ENCODE peak calls at places on chromosomes 7 and 10, in four cellular contexts. One of them, this sample, is unnamed.

GRCh38 chr7:16644987-16645592 is 464 bp downstream of the ANKMY2 start:
- DNase-seq in HepG2: no peak
- DNase-seq in K562: peak; percentile 54
- DNase-seq in GM12878: no peak
- DNase-seq in this sample: peak; percentile 42

GRCh38 chr10:114538544-114538906 is 119.5 kb downstream of the ABLIM1 start:
- DNase-seq in HepG2: no peak
- DNase-seq in K562: no peak
- DNase-seq in GM12878: no peak
- DNase-seq in this sample: no peak

GRCh38 chr10:79410315-79411094 is 34.9 kb downstream of the ZCCHC24 start:
- DNase-seq in HepG2: no peak
- DNase-seq in K562: no peak
- DNase-seq in GM12878: no peak
- DNase-seq in this sample: no peak

GRCh38 chr7:33054261-33054964 is 8.2 kb downstream of the NT5C3A start:
- DNase-seq in HepG2: no peak
- DNase-seq in K562: no peak
- DNase-seq in GM12878: no peak
- DNase-seq in this sample: no peak

GRCh38 chr10:60958892-60959601 is 15.1 kb upstream of the RHOBTB1 start:
- DNase-seq in HepG2: no peak
- DNase-seq in K562: no peak
- DNase-seq in GM12878: no peak
- DNase-seq in this sample: no peak

GRCh38 chr7:106720641-106721040 is 59.7 kb upstream of the CCDC71L start:
- DNase-seq in HepG2: no peak
- DNase-seq in K562: no peak
- DNase-seq in GM12878: no peak
- DNase-seq in this sample: no peak

GRCh38 chr10:112261281-112261822 is 21.8 kb upstream of the TECTB start:
- DNase-seq in HepG2: peak; percentile 100
- DNase-seq in K562: no peak
- DNase-seq in GM12878: no peak
- DNase-seq in this sample: no peak

GRCh38 chr10:19789607-19790006 is 26.6 kb upstream of the PLXDC2 start:
- DNase-seq in HepG2: no peak
- DNase-seq in K562: no peak
- DNase-seq in GM12878: no peak
- DNase-seq in this sample: no peak

GRCh38 chr7:126529833-126530232 is 722.9 kb downstream of the GRM8 start:
- DNase-seq in HepG2: no peak
- DNase-seq in K562: no peak
- DNase-seq in GM12878: no peak
- DNase-seq in this sample: no peak

GRCh38 chr10:77702166-77702565 is 64.6 kb upstream of the KCNMA1 start:
- DNase-seq in HepG2: no peak
- DNase-seq in K562: no peak
- DNase-seq in GM12878: no peak
- DNase-seq in this sample: no peak

GRCh38 chr10:59748834-59749233 is 4.4 kb downstream of the MRLN start:
- DNase-seq in HepG2: no peak
- DNase-seq in K562: no peak
- DNase-seq in GM12878: no peak
- DNase-seq in this sample: no peak

GRCh38 chr10:43420369-43421200 is 11.6 kb upstream of the HNRNPF start:
- DNase-seq in HepG2: peak; percentile 96
- DNase-seq in K562: peak; percentile 56
- DNase-seq in GM12878: no peak
- DNase-seq in this sample: peak; percentile 77

GRCh38 chr10:114714281-114714741 is 56.2 kb upstream of the ABLIM1 start:
- DNase-seq in HepG2: peak; percentile 81
- DNase-seq in K562: no peak
- DNase-seq in GM12878: no peak
- DNase-seq in this sample: peak; percentile 49

GRCh38 chr7:1889091-1889490 is 219.0 kb downstream of the ELFN1 start:
- DNase-seq in HepG2: no peak
- DNase-seq in K562: no peak
- DNase-seq in GM12878: no peak
- DNase-seq in this sample: no peak

GRCh38 chr7:128841961-128842673 is 11.9 kb downstream of the FLNC start:
- DNase-seq in HepG2: no peak
- DNase-seq in K562: peak; percentile 90
- DNase-seq in GM12878: no peak
- DNase-seq in this sample: peak; percentile 83

GRCh38 chr7:141264511-141264910 is 190.6 kb downstream of the TMEM178B start:
- DNase-seq in HepG2: no peak
- DNase-seq in K562: no peak
- DNase-seq in GM12878: no peak
- DNase-seq in this sample: no peak

GRCh38 chr10:132001238-132001977 is 19.7 kb upstream of the BNIP3 start:
- DNase-seq in HepG2: peak; percentile 29
- DNase-seq in K562: peak; percentile 24
- DNase-seq in GM12878: no peak
- DNase-seq in this sample: no peak

GRCh38 chr10:129860396-129860795 is 103.7 kb downstream of the EBF3 start:
- DNase-seq in HepG2: no peak
- DNase-seq in K562: no peak
- DNase-seq in GM12878: no peak
- DNase-seq in this sample: no peak

GRCh38 chr7:133742709-133743538 is 384.2 kb upstream of the LRGUK start:
- DNase-seq in HepG2: no peak
- DNase-seq in K562: no peak
- DNase-seq in GM12878: no peak
- DNase-seq in this sample: peak; percentile 17

GRCh38 chr10:1179346-1180070 is 123.3 kb downstream of the WDR37 start:
- DNase-seq in HepG2: no peak
- DNase-seq in K562: no peak
- DNase-seq in GM12878: no peak
- DNase-seq in this sample: no peak

GRCh38 chr7:25012254-25012653 is 32.3 kb upstream of the OSBPL3 start:
- DNase-seq in HepG2: no peak
- DNase-seq in K562: no peak
- DNase-seq in GM12878: no peak
- DNase-seq in this sample: no peak

GRCh38 chr10:120115959-120116358 is 223.4 kb downstream of the SEC23IP start:
- DNase-seq in HepG2: no peak
- DNase-seq in K562: no peak
- DNase-seq in GM12878: no peak
- DNase-seq in this sample: peak; percentile 63

GRCh38 chr7:141386881-141387280 is 164.3 kb upstream of the AGK start:
- DNase-seq in HepG2: no peak
- DNase-seq in K562: no peak
- DNase-seq in GM12878: no peak
- DNase-seq in this sample: no peak

GRCh38 chr10:12729885-12730284 is 271.6 kb downstream of the CCDC3 start:
- DNase-seq in HepG2: no peak
- DNase-seq in K562: peak; percentile 61
- DNase-seq in GM12878: no peak
- DNase-seq in this sample: peak; percentile 49

GRCh38 chr7:9945131-9945530 is 1028.5 kb upstream of the PHF14 start:
- DNase-seq in HepG2: no peak
- DNase-seq in K562: no peak
- DNase-seq in GM12878: no peak
- DNase-seq in this sample: no peak

GRCh38 chr10:49595713-49596492 is 14.2 kb upstream of the SLC18A3 start:
- DNase-seq in HepG2: no peak
- DNase-seq in K562: no peak
- DNase-seq in GM12878: no peak
- DNase-seq in this sample: no peak

GRCh38 chr10:120423350-120424197 is 33.5 kb upstream of the PLPP4 start:
- DNase-seq in HepG2: peak; percentile 29
- DNase-seq in K562: peak; percentile 57
- DNase-seq in GM12878: no peak
- DNase-seq in this sample: peak; percentile 81

GRCh38 chr10:116691079-116691398 is 51.3 kb downstream of the HSPA12A start:
- DNase-seq in HepG2: no peak
- DNase-seq in K562: no peak
- DNase-seq in GM12878: no peak
- DNase-seq in this sample: no peak

GRCh38 chr7:139982927-139983925 is 79.5 kb downstream of the PARP12 start:
- DNase-seq in HepG2: no peak
- DNase-seq in K562: no peak
- DNase-seq in GM12878: no peak
- DNase-seq in this sample: no peak

GRCh38 chr7:155884225-155885161 is 72.2 kb upstream of the SHH start:
- DNase-seq in HepG2: no peak
- DNase-seq in K562: no peak
- DNase-seq in GM12878: no peak
- DNase-seq in this sample: no peak

GRCh38 chr7:36088553-36088952 is 64.5 kb upstream of the EEPD1 start:
- DNase-seq in HepG2: no peak
- DNase-seq in K562: no peak
- DNase-seq in GM12878: no peak
- DNase-seq in this sample: no peak

GRCh38 chr7:20790273-20790842 is 3.7 kb upstream of the SP8 start:
- DNase-seq in HepG2: no peak
- DNase-seq in K562: no peak
- DNase-seq in GM12878: no peak
- DNase-seq in this sample: no peak

GRCh38 chr10:49177391-49178355 is 10.5 kb downstream of the TMEM273 start:
- DNase-seq in HepG2: peak; percentile 13
- DNase-seq in K562: peak; percentile 60
- DNase-seq in GM12878: peak; percentile 85
- DNase-seq in this sample: no peak

GRCh38 chr10:122279725-122280141 is 8.6 kb downstream of the BTBD16 start:
- DNase-seq in HepG2: peak; percentile 54
- DNase-seq in K562: peak; percentile 33
- DNase-seq in GM12878: no peak
- DNase-seq in this sample: peak; percentile 81
- TF ChIP-seq BHLHE40 in HepG2: peak; percentile 51
- TF ChIP-seq BHLHE40 in K562: no peak
- TF ChIP-seq BHLHE40 in GM12878: no peak
- TF ChIP-seq BHLHE40 in this sample: no peak

GRCh38 chr7:82128546-82128945 is 315.0 kb downstream of the CACNA2D1 start:
- DNase-seq in HepG2: no peak
- DNase-seq in K562: no peak
- DNase-seq in GM12878: no peak
- DNase-seq in this sample: no peak
- TF ChIP-seq SP1 in HepG2: no peak
- TF ChIP-seq SP1 in K562: no peak
- TF ChIP-seq SP1 in GM12878: no peak
- TF ChIP-seq SP1 in this sample: no peak

DNA sequence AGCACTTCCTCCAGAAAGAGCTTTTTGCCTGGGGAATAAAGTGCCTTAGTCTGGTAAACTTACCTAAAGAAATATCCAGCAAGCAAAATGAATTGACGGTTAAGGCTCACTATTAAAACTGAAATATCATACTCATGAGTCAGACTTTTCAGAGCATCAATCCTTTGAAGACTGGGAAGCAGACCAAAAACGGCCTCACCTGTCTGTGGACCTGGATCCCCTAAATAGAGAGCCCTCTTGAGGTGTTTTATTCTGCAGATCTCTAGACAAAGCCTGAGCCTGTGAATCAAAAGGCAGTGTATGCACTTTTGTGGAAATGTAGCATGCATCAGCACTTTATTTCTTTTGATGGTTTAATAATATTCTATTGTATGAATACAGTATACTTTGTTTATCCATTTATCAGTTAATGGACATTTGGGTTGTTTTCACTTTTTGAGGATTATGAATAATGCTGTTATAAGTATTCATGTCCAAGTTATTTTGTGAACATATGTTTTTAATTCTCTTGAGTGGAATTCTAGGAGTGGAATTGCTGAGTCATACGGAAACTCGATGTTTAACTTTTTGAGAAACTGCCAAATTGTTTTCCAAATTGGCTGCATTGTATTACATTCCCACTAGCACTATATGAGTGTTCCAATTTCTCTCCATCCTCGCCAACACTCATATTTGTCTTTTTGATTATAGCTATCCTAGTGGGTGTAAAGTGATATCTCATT is 449.0 kb upstream of the IGFBP3 start:
- DNase-seq in HepG2: no peak
- DNase-seq in K562: no peak
- DNase-seq in GM12878: no peak
- DNase-seq in this sample: no peak
- TF ChIP-seq FOXK2 in HepG2: no peak
- TF ChIP-seq FOXK2 in K562: no peak
- TF ChIP-seq FOXK2 in GM12878: no peak
- TF ChIP-seq FOXK2 in this sample: no peak

DNA sequence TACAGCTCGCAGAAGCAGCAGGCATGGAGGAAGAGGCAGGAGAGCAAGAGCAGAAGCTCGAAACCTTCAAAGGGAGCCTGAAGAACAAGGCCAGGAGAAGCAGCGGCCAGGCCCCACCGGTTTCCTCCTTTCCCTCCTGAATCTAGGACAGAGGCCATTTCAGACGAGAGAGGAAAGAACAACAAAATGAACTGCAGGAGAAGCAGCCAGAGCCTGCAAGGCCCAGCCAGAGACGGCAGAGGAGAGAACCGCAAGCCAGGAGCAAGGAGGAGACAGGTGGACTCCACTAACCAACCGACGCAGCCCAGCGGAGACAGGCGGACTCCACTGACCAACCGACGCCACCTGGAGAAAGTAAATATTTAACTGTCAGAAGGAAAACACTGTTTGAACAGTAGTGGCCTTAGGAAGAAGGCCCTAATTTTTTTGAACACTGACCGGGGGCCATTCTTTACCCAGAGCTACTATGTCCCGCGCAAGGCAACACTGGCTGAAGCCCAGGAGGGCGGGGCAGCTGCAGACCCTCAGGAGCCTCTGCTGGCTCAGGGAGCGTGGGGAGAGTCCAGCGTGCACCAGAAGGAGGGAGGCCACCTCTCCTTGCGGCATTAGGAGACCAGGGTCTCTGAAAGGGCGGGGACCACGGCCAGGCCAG is 559.2 kb downstream of the PTPRN2 start:
- DNase-seq in HepG2: peak; percentile 72
- DNase-seq in K562: no peak
- DNase-seq in GM12878: no peak
- DNase-seq in this sample: no peak
- TF ChIP-seq BHLHE40 in HepG2: no peak
- TF ChIP-seq BHLHE40 in K562: no peak
- TF ChIP-seq BHLHE40 in GM12878: no peak
- TF ChIP-seq BHLHE40 in this sample: no peak

GRCh38 chr7:888081-889024 is 12.0 kb downstream of the GET4 start:
- DNase-seq in HepG2: no peak
- DNase-seq in K562: no peak
- DNase-seq in GM12878: no peak
- DNase-seq in this sample: no peak
- TF ChIP-seq SP1 in HepG2: no peak
- TF ChIP-seq SP1 in K562: no peak
- TF ChIP-seq SP1 in GM12878: no peak
- TF ChIP-seq SP1 in this sample: no peak

GRCh38 chr10:13969118-13969791 is 361.5 kb downstream of the FRMD4A start:
- DNase-seq in HepG2: no peak
- DNase-seq in K562: no peak
- DNase-seq in GM12878: no peak
- DNase-seq in this sample: no peak
- TF ChIP-seq FOXK2 in HepG2: no peak
- TF ChIP-seq FOXK2 in K562: no peak
- TF ChIP-seq FOXK2 in GM12878: no peak
- TF ChIP-seq FOXK2 in this sample: no peak

This sample was measured in HEK293T.